ENCODE peak calls at places on chromosomes 3 and 15, in seven cellular contexts. T is brain microvascular endothelial cell; J is Right ventricle myocardium superior; N is activated T-cell treated with anti-CD3 and anti-CD28 coated beads, Interleukin-2, amount 50 U/mL, for 72 hours; M is HFFc6; D is stimulated activated CD4-positive, alpha-beta T cell treated with anti-CD3 and anti-CD28 coated beads, TNF-alpha, amount 100 ng/mL, for 1 hour; B is hepatocyte. X is an unnamed sample.

GRCh38 chr3:64644483-64644882 is 43.3 kb downstream of the ADAMTS9 start:
- DNase-seq in N (no peak), J (no peak), T (no peak), M (no peak), B (no peak), D (no peak), X (no peak)

GRCh38 chr15:36617529-36618196 is 38.2 kb downstream of the CDIN1 start:
- DNase-seq in N (no peak), D (no peak), T (no peak), B (no peak), M (no peak), J (no peak), X (no peak)

GRCh38 chr15:57646057-57646456 is 54.4 kb downstream of the MYZAP start:
- DNase-seq in J (no peak), M (no peak), T (no peak), N (no peak), D (no peak), B (no peak), X (no peak)

GRCh38 chr3:76181213-76181612 is 395.9 kb upstream of the ZNF717 start:
- DNase-seq in D (no peak), B (no peak), N (no peak), J (no peak), T (no peak), M (no peak), X (no peak)

GRCh38 chr15:74179101-74179841 is 5.8 kb downstream of the ISLR start:
- DNase-seq in N (no peak), T (peak; percentile 78), M (peak; percentile 95), J (peak; percentile 85), D (no peak), B (peak; percentile 54), X (peak; percentile 96)

GRCh38 chr3:129633751-129634481 is 27.4 kb upstream of the PLXND1 start:
- DNase-seq in N (no peak), D (no peak), T (no peak), J (no peak), M (no peak), B (no peak), X (no peak)

GRCh38 chr3:150235799-150236198 is 172.3 kb upstream of the TSC22D2 start:
- DNase-seq in J (no peak), B (no peak), D (no peak), T (peak; percentile 53), N (no peak), M (peak; percentile 88), X (peak; percentile 69)

GRCh38 chr3:194089357-194090177 is 46.4 kb upstream of the HES1 start:
- DNase-seq in D (no peak), M (peak; percentile 98), T (peak; percentile 98), J (peak; percentile 75), B (peak; percentile 87), N (peak; percentile 52), X (peak; percentile 99)

GRCh38 chr15:68268405-68268804 is 9.1 kb upstream of the FEM1B start:
- DNase-seq in B (no peak), M (no peak), T (no peak), D (no peak), N (no peak), J (no peak), X (no peak)

GRCh38 chr3:169394316-169394715 is 269.2 kb downstream of the MECOM start:
- DNase-seq in N (no peak), J (no peak), B (no peak), T (no peak), D (no peak), M (no peak), X (no peak)

X was measured in GM04504.